ENCODE peak calls at places on chromosomes 11 and 22, in five cellular contexts. L is A549, M is adrenal gland, V is K562, P is GM12891. Q is an unnamed sample.

GRCh38 chr11:129766858-129767604 is 48.6 kb upstream of the TMEM45B start:
- DNase-seq in V (no peak), P (no peak), M (no peak), L (no peak), Q (no peak)

GRCh38 chr11:6637871-6638270 is 17.7 kb downstream of the DCHS1 start:
- DNase-seq in L (no peak), M (no peak), V (no peak), P (no peak), Q (no peak)

GRCh38 chr11:117690484-117691205 is 106.4 kb downstream of the DSCAML1 start:
- DNase-seq in M (no peak), P (no peak), L (no peak), V (no peak), Q (no peak)

GRCh38 chr11:45899448-45900174 is 7.5 kb downstream of the FREY1 start:
- DNase-seq in M (peak), P (peak), L (peak), V (peak), Q (peak)

GRCh38 chr11:128407962-128408361 is 179.4 kb downstream of the ETS1 start:
- DNase-seq in M (no peak), V (no peak), L (no peak), P (no peak), Q (no peak)

GRCh38 chr11:83073248-83073647 is 1.6 kb upstream of the RAB30 start:
- DNase-seq in L (no peak), P (no peak), M (no peak), V (no peak), Q (no peak)

GRCh38 chr11:77244277-77245014 is 57.0 kb downstream of the GDPD4 start:
- DNase-seq in P (no peak), M (no peak), L (no peak), V (no peak), Q (peak)

GRCh38 chr11:34366522-34366921 is 8.7 kb upstream of the ABTB2 start:
- DNase-seq in V (peak), P (no peak), L (no peak), M (no peak), Q (no peak)

GRCh38 chr22:40420341-40421081 is 50.1 kb downstream of the SGSM3 start:
- DNase-seq in L (no peak), P (no peak), V (no peak), M (no peak), Q (no peak)

GRCh38 chr22:28268845-28269244 is 349.8 kb upstream of the PITPNB start:
- DNase-seq in V (no peak), M (no peak), P (no peak), L (no peak), Q (no peak)

GRCh38 chr22:48305726-48306235 is 1521.9 kb downstream of the BRD1 start:
- DNase-seq in M (no peak), V (no peak), L (no peak), P (no peak), Q (no peak)

GRCh38 chr11:80186687-80187086 is 745.9 kb upstream of the TENM4 start:
- DNase-seq in L (no peak), V (no peak), M (no peak), P (no peak), Q (no peak)

GRCh38 chr11:3859373-3859881 is 4.0 kb downstream of the STIM1 start:
- DNase-seq in L (no peak), P (no peak), V (peak), M (no peak), Q (no peak)

GRCh38 chr11:5749836-5750235 is 4.2 kb upstream of the OR52N4 start:
- DNase-seq in M (no peak), P (no peak), V (no peak), L (no peak), Q (no peak)

GRCh38 chr22:39013923-39014722 is at the start of gene APOBEC3C:
- DNase-seq in M (peak), L (peak), V (peak), P (peak), Q (peak)
- TF ChIP-seq POLR2A in M (peak), L (peak), V (peak), P (peak), Q (peak)

GRCh38 chr22:44683881-44684280 is 18.1 kb upstream of the PRR5 start:
- DNase-seq in V (no peak), P (no peak), L (no peak), M (no peak), Q (no peak)

GRCh38 chr22:44684506-44685383 is 17.3 kb upstream of the PRR5 start:
- DNase-seq in M (peak), V (peak), L (peak), P (peak), Q (peak)

GRCh38 chr22:44686873-44687600 is 15.0 kb upstream of the PRR5 start:
- DNase-seq in L (no peak), M (no peak), V (no peak), P (no peak), Q (no peak)

GRCh38 chr22:44683237-44683636 is 18.8 kb upstream of the PRR5 start:
- DNase-seq in M (no peak), L (no peak), P (no peak), V (no peak), Q (no peak)

DNA sequence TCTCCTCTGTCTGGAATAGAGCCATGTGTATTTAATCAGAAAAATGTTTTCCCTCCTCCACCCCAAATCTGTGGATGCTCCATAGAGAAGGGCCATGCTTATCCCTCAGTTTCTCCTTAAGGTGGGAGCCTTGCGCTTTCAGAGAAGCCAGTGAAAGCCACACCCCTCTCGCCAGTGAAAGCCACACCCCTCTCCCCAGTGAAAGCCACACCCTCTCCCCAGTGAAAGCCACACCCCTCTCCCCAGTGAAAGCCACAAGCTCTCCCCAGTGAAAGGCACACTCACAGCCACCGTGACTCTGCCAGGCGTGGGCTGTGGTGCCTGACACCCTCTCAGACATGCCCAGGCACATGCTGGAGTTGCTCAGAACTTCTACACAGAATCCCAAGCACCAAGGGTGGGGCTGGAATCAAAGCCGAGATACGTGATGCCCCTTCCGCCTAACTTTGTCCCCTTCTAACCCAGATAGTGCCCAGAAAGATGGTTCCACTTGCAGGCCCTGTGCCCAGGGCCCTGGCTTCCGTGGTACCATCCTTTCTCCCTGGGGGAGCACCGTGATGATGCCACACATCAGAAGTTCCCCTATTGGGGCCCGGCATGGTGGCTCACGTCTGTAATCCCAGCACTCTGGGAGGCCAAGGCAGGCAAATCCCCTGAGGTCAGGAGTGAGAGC is 16.5 kb upstream of the PRR5 start:
- DNase-seq in P (no peak), L (peak), M (no peak), V (peak), Q (peak)
- TF ChIP-seq POLR2A in P (no peak), L (no peak), M (no peak), V (no peak), Q (no peak)

DNA sequence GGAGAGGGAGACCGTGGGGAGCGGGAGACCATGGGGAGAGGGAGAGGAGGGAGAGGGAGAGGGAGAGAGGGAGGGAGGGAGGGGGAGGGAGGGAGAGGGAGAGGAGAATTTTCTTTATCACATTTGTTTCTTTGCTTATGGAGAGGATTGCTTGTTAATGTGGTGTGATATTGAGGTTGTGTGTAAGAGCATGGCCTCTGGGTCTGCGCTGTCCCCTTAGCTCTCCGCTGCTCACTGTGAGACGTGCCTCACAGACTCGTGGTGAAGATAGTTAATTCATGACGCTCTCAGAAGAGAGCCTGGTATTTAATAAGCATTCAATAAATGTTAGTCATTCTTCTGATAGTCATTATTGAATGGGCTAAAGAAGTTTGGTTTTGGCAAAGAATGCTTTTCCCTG is 26.2 kb downstream of the PPFIA1 start:
- DNase-seq in V (no peak), P (no peak), L (no peak), M (no peak), Q (no peak)
- TF ChIP-seq POLR2A in V (no peak), P (no peak), L (no peak), M (no peak), Q (no peak)

GRCh38 chr11:64934765-64935633 is 694 bp downstream of the GPHA2 start:
- DNase-seq in L (no peak), P (no peak), M (no peak), V (no peak), Q (no peak)
- TF ChIP-seq POLR2A in L (no peak), P (no peak), M (no peak), V (no peak), Q (no peak)

DNA sequence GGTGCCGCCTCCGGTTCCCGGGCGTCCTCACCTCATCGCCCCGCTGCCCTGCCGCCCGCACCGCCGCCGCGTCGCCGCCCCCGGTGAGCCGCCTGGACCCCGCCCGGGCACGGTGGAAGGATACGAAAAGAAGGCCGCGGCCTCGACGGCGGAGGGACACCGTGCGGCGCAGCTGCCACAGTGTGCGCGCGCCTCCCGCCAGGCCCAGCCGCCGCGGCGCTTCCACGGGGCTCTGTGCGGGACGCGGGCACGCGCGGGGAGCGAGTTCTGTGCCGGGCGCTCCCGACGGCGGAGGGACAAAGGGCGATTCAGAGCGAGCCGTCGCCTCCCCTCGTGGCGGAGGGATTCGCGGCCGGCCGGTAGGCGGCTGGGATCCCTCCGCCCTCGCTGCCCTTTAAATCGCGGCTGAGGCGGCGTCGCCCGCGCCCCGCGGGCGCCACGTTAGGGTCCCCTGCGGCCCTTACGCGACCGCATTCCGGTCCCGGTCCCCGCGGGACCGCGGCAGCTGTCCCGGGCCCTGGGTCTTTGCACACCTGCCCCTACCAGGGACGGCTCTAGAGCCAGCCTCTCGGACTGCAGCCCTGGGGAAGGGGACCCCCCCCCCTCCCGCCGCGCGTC is 568 bp upstream of the KMT5B start:
- DNase-seq in M (peak), L (peak), V (peak), P (peak), Q (peak)
- TF ChIP-seq POLR2A in M (peak), L (peak), V (peak), P (peak), Q (peak)

GRCh38 chr11:73233211-73233610 is 15.1 kb downstream of the P2RY2 start:
- DNase-seq in L (no peak), P (no peak), V (no peak), M (no peak), Q (no peak)
- TF ChIP-seq POLR2A in L (no peak), P (no peak), V (no peak), M (no peak), Q (no peak)

DNA sequence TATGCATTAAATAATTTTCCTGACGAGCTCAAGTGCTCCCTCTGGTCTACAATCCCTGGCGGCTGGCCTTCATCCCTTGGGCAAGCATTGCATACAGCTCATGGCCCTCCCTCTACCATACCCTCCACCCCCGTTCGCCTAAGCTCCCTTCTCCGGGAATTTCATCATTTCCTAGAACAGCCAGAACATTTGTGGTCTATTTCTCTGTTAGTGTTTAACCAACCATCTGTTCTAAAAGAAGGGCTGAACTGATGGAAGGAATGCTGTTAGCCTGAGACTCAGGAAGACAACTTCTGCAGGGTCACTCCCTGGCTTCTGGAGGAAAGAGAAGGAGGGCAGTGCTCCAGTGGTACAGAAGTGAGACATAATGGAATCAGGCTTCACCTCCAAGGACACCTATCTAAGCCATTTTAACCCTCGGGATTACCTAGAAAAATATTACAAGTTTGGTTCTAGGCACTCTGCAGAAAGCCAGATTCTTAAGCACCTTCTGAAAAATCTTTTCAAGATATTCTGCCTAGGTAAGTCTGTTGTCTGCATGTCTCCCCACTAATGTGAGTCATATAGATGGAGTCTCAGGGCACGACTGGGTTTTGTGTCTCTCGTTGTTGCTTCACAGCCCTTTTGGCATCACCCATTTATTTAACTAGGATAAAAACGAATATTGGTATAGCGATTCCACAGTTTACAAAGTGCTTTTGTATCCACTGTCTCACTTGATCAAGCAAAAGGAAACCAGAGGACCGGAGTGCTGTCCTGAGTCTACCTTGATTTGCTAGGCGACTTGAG is at the start of gene NNMT:
- DNase-seq in P (no peak), L (no peak), M (no peak), V (no peak), Q (no peak)
- TF ChIP-seq POLR2A in P (no peak), L (no peak), M (peak), V (no peak), Q (peak)

GRCh38 chr22:30552719-30553118 is 6.2 kb upstream of the SEC14L6 start:
- DNase-seq in P (no peak), L (no peak), V (no peak), M (no peak), Q (no peak)

GRCh38 chr22:30541979-30542810 is 4.3 kb downstream of the SEC14L6 start:
- DNase-seq in M (no peak), L (no peak), P (no peak), V (peak), Q (no peak)

GRCh38 chr22:30542811-30543188 is 3.7 kb downstream of the SEC14L6 start:
- DNase-seq in P (no peak), L (no peak), V (no peak), M (no peak), Q (no peak)

GRCh38 chr22:30546616-30547015 is at the start of gene SEC14L6:
- DNase-seq in M (no peak), V (no peak), P (no peak), L (no peak), Q (no peak)

DNA sequence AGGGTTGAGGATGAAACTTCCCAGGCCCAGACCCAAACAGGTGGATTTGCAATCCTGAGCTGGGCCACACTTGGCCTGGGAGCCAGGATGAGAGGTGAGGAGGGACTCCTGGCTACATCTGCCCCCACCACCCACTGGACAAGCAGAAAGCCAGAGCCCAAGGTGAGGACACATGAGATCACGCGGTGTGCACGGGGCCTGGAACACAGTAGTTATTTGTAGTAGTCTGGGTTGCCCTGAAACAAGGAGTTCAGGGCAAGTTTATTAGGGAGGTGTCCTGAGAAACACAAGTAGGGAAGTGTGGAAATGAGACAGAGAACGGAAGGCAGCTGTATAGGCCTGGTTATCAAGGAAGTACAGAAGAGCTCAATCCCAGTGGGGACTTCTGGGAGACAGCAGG is 647 bp upstream of the SEC14L6 start:
- DNase-seq in P (no peak), M (no peak), L (no peak), V (no peak), Q (no peak)
- TF ChIP-seq POLR2A in P (no peak), M (no peak), L (no peak), V (no peak), Q (no peak)

GRCh38 chr11:66286699-66287098 is 2.2 kb downstream of the YIF1A start:
- DNase-seq in V (no peak), L (no peak), M (no peak), P (no peak), Q (no peak)

GRCh38 chr11:66287256-66288137 is 1.4 kb downstream of the YIF1A start:
- DNase-seq in L (no peak), V (no peak), M (no peak), P (no peak), Q (no peak)

GRCh38 chr11:66284526-66285078 is 4.3 kb downstream of the YIF1A start:
- DNase-seq in P (no peak), M (no peak), L (no peak), V (no peak), Q (no peak)

GRCh38 chr11:66283461-66284105 is 5.4 kb downstream of the YIF1A start:
- DNase-seq in L (no peak), P (no peak), V (peak), M (peak), Q (no peak)

DNA sequence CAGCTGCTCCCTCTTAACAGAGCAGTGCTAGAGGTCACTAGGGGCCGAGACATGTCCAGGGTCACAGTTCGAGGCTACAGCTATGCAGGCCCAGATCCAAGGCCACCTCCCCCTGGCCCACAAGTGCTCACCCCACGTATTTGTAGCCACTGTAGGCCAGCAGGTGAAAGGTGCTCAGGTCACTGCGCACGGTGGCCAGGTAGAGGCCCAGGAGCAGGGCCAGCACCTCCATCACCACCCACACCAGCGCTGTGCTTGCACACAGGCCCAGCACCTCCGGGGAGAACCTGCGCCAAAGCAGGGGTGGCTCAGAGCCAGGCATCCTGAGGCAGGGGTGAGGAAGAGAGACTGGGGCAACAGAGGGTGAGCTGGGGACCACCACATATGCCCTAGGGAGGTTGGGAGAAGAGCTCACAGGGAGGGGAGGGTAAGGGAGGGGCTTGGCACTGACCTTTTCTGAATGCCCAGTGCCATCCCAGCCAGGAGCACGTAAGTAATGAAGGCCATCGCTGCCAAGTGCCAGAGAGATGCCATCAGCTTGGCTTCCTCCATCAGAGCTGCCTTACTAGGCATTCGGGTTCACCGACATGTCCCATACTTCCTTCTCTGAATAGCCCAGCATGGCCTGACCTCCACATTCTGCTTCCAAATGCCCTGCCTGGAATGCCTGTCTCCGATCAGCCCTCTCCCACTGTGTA is 3.5 kb downstream of the YIF1A start:
- DNase-seq in L (no peak), V (no peak), P (no peak), M (peak), Q (no peak)
- TF ChIP-seq POLR2A in L (no peak), V (no peak), P (no peak), M (no peak), Q (no peak)